ENCODE peak calls at places on chromosomes 3 and 15, in five cellular contexts. U, G, T, J and H are unnamed samples.

GRCh38 chr15:36908991-36909390 is 191.4 kb downstream of the MEIS2 start:
- DNase-seq in J (no peak), G (no peak), U (no peak), T (no peak), H (no peak)

GRCh38 chr3:65107174-65107573 is 419.4 kb upstream of the ADAMTS9 start:
- DNase-seq in U (no peak), J (peak), G (peak), T (no peak), H (no peak)

GRCh38 chr15:83545803-83546534 is 98.8 kb downstream of the SH3GL3 start:
- DNase-seq in U (no peak), T (no peak), J (no peak), G (no peak), H (no peak)

GRCh38 chr15:27956285-27956684 is 142.8 kb downstream of the OCA2 start:
- DNase-seq in T (no peak), J (no peak), G (no peak), U (no peak), H (no peak)

GRCh38 chr15:81363713-81364112 is 10.3 kb downstream of the TMC3 start:
- DNase-seq in G (no peak), J (no peak), U (no peak), T (no peak), H (no peak)

GRCh38 chr15:49135893-49136292 is 19.5 kb downstream of the COPS2 start:
- DNase-seq in J (peak), U (no peak), T (no peak), G (no peak), H (no peak)

GRCh38 chr3:149572796-149573414 is 84.9 kb downstream of the WWTR1 start:
- DNase-seq in G (no peak), J (peak), U (no peak), T (no peak), H (no peak)

GRCh38 chr15:101325263-101326025 is 30.4 kb upstream of the SNRPA1 start:
- DNase-seq in U (no peak), J (no peak), G (no peak), T (no peak), H (no peak)

GRCh38 chr15:65264877-65265430 is 21.7 kb downstream of the PARP16 start:
- DNase-seq in T (no peak), J (peak), G (no peak), U (no peak), H (no peak)

GRCh38 chr3:154090116-154090420 is 31.1 kb upstream of the ARHGEF26 start:
- DNase-seq in G (no peak), T (no peak), J (peak), U (no peak), H (no peak)

GRCh38 chr3:187104342-187104741 is 35.0 kb downstream of the RPL39L start:
- DNase-seq in G (no peak), J (peak), T (no peak), U (no peak), H (no peak)

GRCh38 chr3:149221783-149222517 is at the start of gene CP:
- DNase-seq in J (peak), U (no peak), T (no peak), G (no peak), H (no peak)

GRCh38 chr15:98556321-98556720 is 92.0 kb upstream of the IGF1R start:
- DNase-seq in T (no peak), U (no peak), G (no peak), J (no peak), H (no peak)

GRCh38 chr3:74614133-74614967 is at the start of gene CNTN3:
- DNase-seq in J (peak), T (peak), G (no peak), U (peak), H (no peak)

GRCh38 chr3:110568246-110568645 is 503.4 kb upstream of the NECTIN3 start:
- DNase-seq in U (no peak), J (peak), T (no peak), G (no peak), H (no peak)

GRCh38 chr15:71151061-71151460 is 35.8 kb downstream of the THSD4 start:
- DNase-seq in T (no peak), J (peak), G (no peak), U (no peak), H (no peak)

GRCh38 chr3:71955549-71956373 is 170.8 kb upstream of the PROK2 start:
- DNase-seq in G (peak), T (peak), U (peak), J (peak), H (peak)

GRCh38 chr15:72782274-72782992 is 1.1 kb downstream of the ADPGK start:
- DNase-seq in U (no peak), T (no peak), J (no peak), G (no peak), H (no peak)

GRCh38 chr15:90402230-90402629 is 14.2 kb downstream of the IQGAP1 start:
- DNase-seq in U (no peak), T (no peak), J (peak), G (peak), H (peak)

GRCh38 chr3:11136871-11137626 is 17.2 kb upstream of the HRH1 start:
- DNase-seq in T (peak), G (peak), J (peak), U (no peak), H (peak)

GRCh38 chr3:100912976-100913375 is 80.2 kb downstream of the ABI3BP start:
- DNase-seq in U (no peak), J (no peak), G (no peak), T (no peak), H (no peak)

GRCh38 chr3:32510075-32510724 is 7.5 kb upstream of the CMTM6 start:
- DNase-seq in T (peak), J (peak), U (no peak), G (peak), H (peak)

GRCh38 chr3:188051801-188052228 is 102.1 kb upstream of the LPP start:
- DNase-seq in J (peak), U (peak), T (no peak), G (no peak), H (peak)

GRCh38 chr3:73623996-73624362 is 762 bp downstream of the PDZRN3 start:
- DNase-seq in T (peak), U (peak), J (peak), G (no peak), H (no peak)

GRCh38 chr15:66848666-66849392 is 146.8 kb downstream of the SMAD6 start:
- DNase-seq in J (no peak), U (no peak), G (no peak), T (no peak), H (no peak)

GRCh38 chr15:72127724-72128322 is 9.6 kb downstream of the SENP8 start:
- DNase-seq in G (no peak), J (no peak), U (no peak), T (no peak), H (no peak)

GRCh38 chr15:73568881-73569280 is 64.3 kb downstream of the NPTN start:
- DNase-seq in G (no peak), T (no peak), U (no peak), J (no peak), H (no peak)

GRCh38 chr3:116112686-116113085 is 332.6 kb downstream of the LSAMP start:
- DNase-seq in T (no peak), J (peak), U (no peak), G (no peak), H (no peak)

GRCh38 chr15:91929509-91929908 is 76.0 kb downstream of the SLCO3A1 start:
- DNase-seq in U (no peak), T (no peak), G (no peak), J (peak), H (no peak)

GRCh38 chr3:69390771-69391170 is 4.9 kb upstream of the FRMD4B start:
- DNase-seq in G (no peak), J (no peak), U (no peak), T (no peak), H (no peak)

GRCh38 chr3:143036557-143036956 is 35.2 kb downstream of the U2SURP start:
- DNase-seq in U (no peak), T (no peak), J (no peak), G (no peak), H (no peak)

DNA sequence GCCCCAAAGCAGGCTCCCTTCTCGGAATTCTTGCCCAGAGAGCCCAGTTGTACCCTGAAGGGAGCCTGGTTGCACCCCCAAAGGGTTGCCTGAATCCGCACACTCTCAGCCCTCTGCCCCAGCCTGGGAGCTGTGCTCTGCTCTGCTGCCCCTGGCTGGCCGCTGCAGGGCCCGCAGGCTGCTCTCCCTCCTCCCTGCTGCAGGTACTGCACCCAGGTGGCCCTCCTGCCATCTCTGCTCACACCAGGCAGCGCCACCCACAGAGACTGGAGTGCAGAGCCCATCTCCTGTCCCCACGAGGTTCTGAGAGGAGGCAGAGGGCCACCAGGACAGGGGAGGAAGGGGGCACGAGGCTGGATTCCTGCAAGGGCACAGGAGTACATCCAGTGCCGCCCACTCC is 134.2 kb upstream of the NSMCE3 start:
- DNase-seq in T (peak), J (no peak), G (no peak), U (no peak), H (no peak)
- TF ChIP-seq CTCF in T (no peak), J (no peak), G (no peak), U (no peak), H (no peak)

GRCh38 chr15:75928680-75929608 is 25.3 kb downstream of the FBXO22 start:
- DNase-seq in T (peak), G (no peak), U (no peak), J (peak), H (no peak)
- TF ChIP-seq CTCF in T (no peak), G (no peak), U (no peak), J (peak), H (no peak)

DNA sequence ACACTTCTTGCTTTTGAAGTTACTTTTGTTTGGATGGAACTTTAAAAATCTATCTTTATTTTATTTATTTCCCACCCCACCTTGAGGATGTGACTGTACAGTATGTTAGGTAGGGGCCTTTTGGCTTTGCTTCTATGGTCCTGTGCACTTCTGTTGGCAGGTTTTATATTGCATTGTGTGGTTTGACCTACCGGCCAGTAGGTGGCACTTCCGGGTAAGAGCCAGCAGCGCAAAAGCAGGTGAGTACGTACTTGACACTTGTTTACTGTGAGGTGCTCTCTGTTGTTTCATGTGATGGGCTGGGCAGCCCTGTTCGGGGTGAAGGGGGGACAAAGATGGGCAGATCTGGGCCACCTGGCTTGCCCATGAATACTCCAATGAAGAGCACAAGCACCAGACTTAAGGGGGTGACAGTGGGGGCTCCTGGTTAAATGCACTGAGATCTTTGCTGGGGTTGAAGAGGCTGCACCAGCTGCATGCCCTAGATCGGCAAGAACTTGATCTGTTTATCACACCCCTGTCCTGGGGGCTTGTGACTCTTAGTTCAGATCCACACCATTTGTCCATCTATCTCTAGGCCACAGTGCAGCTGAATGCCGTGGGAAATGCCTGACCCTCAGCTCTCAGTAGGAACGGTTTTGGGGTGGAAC is 131.6 kb downstream of the NLGN1 start:
- DNase-seq in J (peak), T (peak), G (no peak), U (no peak), H (no peak)
- TF ChIP-seq CTCF in J (peak), T (peak), G (no peak), U (no peak), H (no peak)

DNA sequence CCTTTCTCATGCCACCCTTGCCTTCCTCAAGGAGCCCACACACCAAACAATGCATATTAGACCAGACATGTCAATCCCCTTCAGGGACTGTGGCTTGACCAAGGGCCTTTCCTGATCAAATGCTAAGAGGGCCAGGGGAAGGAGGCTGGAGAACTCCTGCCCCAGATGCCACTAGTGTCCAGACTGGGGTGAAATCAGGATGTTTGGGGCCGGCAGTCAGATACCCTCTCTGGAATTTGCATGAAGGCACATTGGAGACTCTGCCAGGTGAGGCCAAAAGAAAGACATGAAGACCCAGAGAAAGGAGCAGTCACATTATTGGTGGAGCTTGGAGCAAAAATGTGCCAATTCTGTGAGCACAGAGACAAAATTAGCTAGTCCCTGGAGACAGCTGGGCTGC is 154.1 kb downstream of the TLE3 start:
- DNase-seq in T (no peak), G (no peak), J (no peak), U (no peak), H (no peak)
- TF ChIP-seq CTCF in T (no peak), G (no peak), J (no peak), U (no peak), H (no peak)

DNA sequence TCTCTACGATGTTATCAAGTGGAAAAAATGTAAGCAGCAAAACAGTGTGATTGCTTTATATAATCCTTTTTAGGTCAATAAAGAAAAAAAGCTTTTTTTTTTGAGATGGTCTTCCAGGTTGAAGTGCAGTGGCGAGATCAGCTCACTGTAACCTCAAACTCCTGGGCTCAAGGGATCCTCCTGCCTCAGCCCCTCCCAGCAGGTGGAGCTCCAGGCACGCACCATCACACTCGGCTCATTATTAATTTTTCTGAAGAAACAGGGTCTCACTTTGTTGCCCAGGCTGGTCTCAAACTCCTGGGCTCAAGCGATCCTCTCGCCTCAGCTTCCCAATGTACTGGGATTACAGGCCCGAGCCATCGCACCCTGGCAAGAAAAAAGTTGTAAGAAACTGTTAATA is 17.3 kb downstream of the RNF168 start:
- DNase-seq in U (no peak), T (no peak), J (no peak), G (no peak), H (no peak)
- TF ChIP-seq CTCF in U (peak), T (no peak), J (peak), G (no peak), H (peak)

DNA sequence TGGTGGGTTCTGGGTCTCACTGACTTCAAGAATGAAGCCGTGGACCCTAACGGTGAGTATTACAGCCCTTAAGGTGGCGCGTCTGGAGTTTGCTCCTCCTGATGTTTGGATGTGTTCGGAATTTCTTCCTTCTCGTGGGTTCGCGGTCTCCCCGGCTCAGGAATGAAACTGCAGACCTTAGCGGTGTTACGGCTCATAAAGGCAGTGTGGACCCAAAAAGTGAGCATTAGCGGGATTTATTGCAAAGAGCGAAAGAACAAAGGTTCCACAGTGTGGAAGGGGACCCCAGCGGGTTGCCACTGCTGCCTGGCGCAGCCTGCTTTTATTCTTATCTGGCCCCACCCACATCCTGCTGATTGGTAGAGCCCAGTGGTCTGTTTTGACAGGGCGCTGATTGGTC is 420.5 kb upstream of the BCHE start:
- DNase-seq in J (no peak), T (no peak), G (no peak), U (no peak), H (no peak)
- TF ChIP-seq CTCF in J (no peak), T (no peak), G (no peak), U (no peak), H (no peak)

GRCh38 chr3:141385386-141386079 is 17.2 kb downstream of the ZBTB38 start:
- DNase-seq in U (no peak), G (no peak), J (peak), T (no peak), H (no peak)

GRCh38 chr3:141383555-141384129 is 15.3 kb downstream of the ZBTB38 start:
- DNase-seq in G (no peak), J (no peak), T (no peak), U (no peak), H (no peak)

GRCh38 chr3:141384575-141384974 is 16.3 kb downstream of the ZBTB38 start:
- DNase-seq in T (no peak), U (no peak), G (no peak), J (no peak), H (no peak)

GRCh38 chr3:141382571-141382970 is 14.3 kb downstream of the ZBTB38 start:
- DNase-seq in G (no peak), J (no peak), T (no peak), U (no peak), H (no peak)

GRCh38 chr3:141384157-141384556 is 15.9 kb downstream of the ZBTB38 start:
- DNase-seq in J (no peak), U (no peak), G (no peak), T (no peak), H (no peak)
- TF ChIP-seq CTCF in J (no peak), U (no peak), G (no peak), T (no peak), H (no peak)